ENCODE peak calls at places on chromosomes 1 and 21, in four cellular contexts. G is retina; R is activated effector memory CD4-positive, alpha-beta T cell treated with Interleukin-2 at 50 U/mL for 16 hours; W is iris pigment epithelial cell. B is an unnamed sample.

GRCh38 chr1:207748737-207749528 is 2.9 kb upstream of the CD46 start:
- DNase-seq in G (no peak), W (no peak), R (no peak), B (peak)

GRCh38 chr1:30707412-30708360 is 15.7 kb downstream of the MATN1 start:
- DNase-seq in W (peak), R (peak), G (peak), B (no peak)

GRCh38 chr1:17189632-17190525 is 15.0 kb upstream of the PADI1 start:
- DNase-seq in R (no peak), G (no peak), W (peak), B (peak)

GRCh38 chr1:44819257-44819593 is 10.9 kb downstream of the BTBD19 start:
- DNase-seq in G (no peak), W (no peak), R (no peak), B (no peak)

GRCh38 chr1:113917400-113918082 is 11.6 kb upstream of the HIPK1 start:
- DNase-seq in W (peak), R (no peak), G (no peak), B (peak)

GRCh38 chr1:22780696-22781095 is 70.1 kb downstream of the EPHB2 start:
- DNase-seq in R (no peak), G (peak), W (peak), B (peak)

GRCh38 chr1:173749137-173749536 is 34.4 kb downstream of the KLHL20 start:
- DNase-seq in W (peak), R (no peak), G (no peak), B (no peak)

GRCh38 chr1:63843884-63844283 is 70.1 kb downstream of the ROR1 start:
- DNase-seq in G (no peak), R (no peak), W (no peak), B (no peak)

GRCh38 chr1:229896306-229896705 is 170.7 kb upstream of the GALNT2 start:
- DNase-seq in R (no peak), G (no peak), W (no peak), B (no peak)

GRCh38 chr1:1761504-1762376 is 16.5 kb downstream of the NADK start:
- DNase-seq in R (no peak), W (no peak), G (no peak), B (no peak)

GRCh38 chr1:1006305-1007159 is 6.6 kb upstream of the HES4 start:
- DNase-seq in W (no peak), R (no peak), G (peak), B (no peak)

GRCh38 chr1:198937231-198938031 is 298.6 kb downstream of the PTPRC start:
- DNase-seq in W (peak), R (no peak), G (peak), B (peak)

GRCh38 chr1:168408531-168409242 is 128.0 kb downstream of the TBX19 start:
- DNase-seq in R (peak), G (no peak), W (peak), B (peak)

GRCh38 chr1:118223426-118223825 is 38.4 kb upstream of the SPAG17 start:
- DNase-seq in R (no peak), G (no peak), W (no peak), B (peak)

GRCh38 chr1:222921951-222922350 is 107.1 kb downstream of the DISP1 start:
- DNase-seq in G (no peak), R (no peak), W (no peak), B (no peak)

GRCh38 chr1:24065314-24065713 is 46.6 kb downstream of the MYOM3 start:
- DNase-seq in R (no peak), G (no peak), W (no peak), B (no peak)

GRCh38 chr1:5459839-5460238 is 532.4 kb downstream of the NPHP4 start:
- DNase-seq in W (no peak), G (no peak), R (no peak), B (no peak)

GRCh38 chr1:61950418-61950817 is 208.1 kb downstream of the PATJ start:
- DNase-seq in R (no peak), G (no peak), W (no peak), B (peak)

GRCh38 chr1:152109998-152110294 is 5.3 kb downstream of the TCHH start:
- DNase-seq in W (no peak), R (no peak), G (no peak), B (no peak)

GRCh38 chr1:223802602-223803001 is 43.1 kb downstream of the TP53BP2 start:
- DNase-seq in G (no peak), R (no peak), W (no peak), B (no peak)

GRCh38 chr1:93874025-93874651 is 4.9 kb downstream of the DNTTIP2 start:
- DNase-seq in G (no peak), R (no peak), W (peak), B (peak)

GRCh38 chr21:23853796-23854379 is 1753.4 kb downstream of the MRPL39 start:
- DNase-seq in R (no peak), W (peak), G (peak), B (no peak)

GRCh38 chr21:43196789-43197188 is 28.0 kb downstream of the CRYAA start:
- DNase-seq in R (no peak), G (no peak), W (peak), B (peak)

GRCh38 chr1:15902882-15903281 is 55.4 kb downstream of the SPEN start:
- DNase-seq in G (no peak), W (peak), R (no peak), B (no peak)

GRCh38 chr1:85571830-85572229 is 8.7 kb upstream of the CCN1 start:
- DNase-seq in G (no peak), W (peak), R (no peak), B (peak)

GRCh38 chr1:163054056-163054706 is 15.0 kb upstream of the RGS4 start:
- DNase-seq in R (no peak), W (peak), G (peak), B (peak)

GRCh38 chr1:50969611-50970507 is at the start of gene CDKN2C:
- DNase-seq in R (peak), W (peak), G (peak), B (peak)

GRCh38 chr1:246450485-246451251 is 56.4 kb downstream of the SMYD3 start:
- DNase-seq in G (peak), W (peak), R (no peak), B (peak)

GRCh38 chr1:2817784-2818564 is 16.5 kb upstream of the TTC34 start:
- DNase-seq in W (no peak), G (no peak), R (no peak), B (no peak)

GRCh38 chr1:30722175-30722537 is 1.2 kb downstream of the MATN1 start:
- DNase-seq in R (no peak), W (no peak), G (no peak), B (peak)

GRCh38 chr1:224782601-224783000 is 146.9 kb upstream of the DNAH14 start:
- DNase-seq in R (no peak), G (no peak), W (no peak), B (no peak)

GRCh38 chr21:39938086-39938611 is 70.9 kb downstream of the PCP4 start:
- DNase-seq in G (no peak), W (no peak), R (no peak), B (no peak)

GRCh38 chr1:246632584-246633168 is 66.4 kb downstream of the CNST start:
- DNase-seq in G (no peak), R (no peak), W (peak), B (peak)

GRCh38 chr1:167328762-167329483 is 108.2 kb downstream of the POU2F1 start:
- DNase-seq in G (peak), W (no peak), R (no peak), B (peak)

GRCh38 chr1:234978397-234979291 is 150.0 kb downstream of the TOMM20 start:
- DNase-seq in G (no peak), W (peak), R (peak), B (peak)